ENCODE peak calls at places on chromosomes 7 and 10, in nine cellular contexts. One of them, this sample, is unnamed.

GRCh38 chr10:71124921-71125748 is 87.2 kb upstream of the UNC5B start:
- DNase-seq in HT1080: no peak
- DNase-seq in iris pigment epithelial cell: no peak
- DNase-seq in AML-193: no peak
- DNase-seq in head of caudate nucleus: no peak
- DNase-seq in NCI-H1105: no peak
- DNase-seq in prostate gland: no peak
- DNase-seq in ovary: no peak
- DNase-seq in psoas muscle: no peak
- DNase-seq in this sample: no peak

GRCh38 chr7:34163956-34164355 is 258.6 kb downstream of the BMPER start:
- DNase-seq in HT1080: no peak
- DNase-seq in iris pigment epithelial cell: no peak
- DNase-seq in AML-193: no peak
- DNase-seq in head of caudate nucleus: peak; percentile 69
- DNase-seq in NCI-H1105: no peak
- DNase-seq in prostate gland: no peak
- DNase-seq in ovary: no peak
- DNase-seq in psoas muscle: no peak
- DNase-seq in this sample: no peak

GRCh38 chr10:50384839-50385238 is 133.5 kb upstream of the ASAH2 start:
- DNase-seq in HT1080: no peak
- DNase-seq in iris pigment epithelial cell: no peak
- DNase-seq in AML-193: no peak
- DNase-seq in head of caudate nucleus: no peak
- DNase-seq in NCI-H1105: no peak
- DNase-seq in prostate gland: no peak
- DNase-seq in ovary: no peak
- DNase-seq in psoas muscle: no peak
- DNase-seq in this sample: no peak

GRCh38 chr7:87567052-87567451 is 33.6 kb downstream of the ABCB1 start:
- DNase-seq in HT1080: no peak
- DNase-seq in iris pigment epithelial cell: peak; percentile 29
- DNase-seq in AML-193: no peak
- DNase-seq in head of caudate nucleus: no peak
- DNase-seq in NCI-H1105: no peak
- DNase-seq in prostate gland: no peak
- DNase-seq in ovary: no peak
- DNase-seq in psoas muscle: no peak
- DNase-seq in this sample: no peak

GRCh38 chr10:131137223-131137622 is 174.3 kb downstream of the TCERG1L start:
- DNase-seq in HT1080: no peak
- DNase-seq in iris pigment epithelial cell: no peak
- DNase-seq in AML-193: no peak
- DNase-seq in head of caudate nucleus: no peak
- DNase-seq in NCI-H1105: no peak
- DNase-seq in prostate gland: no peak
- DNase-seq in ovary: no peak
- DNase-seq in psoas muscle: no peak
- DNase-seq in this sample: no peak

GRCh38 chr10:62726142-62726541 is 78.4 kb upstream of the ADO start:
- DNase-seq in HT1080: no peak
- DNase-seq in iris pigment epithelial cell: no peak
- DNase-seq in AML-193: no peak
- DNase-seq in head of caudate nucleus: no peak
- DNase-seq in NCI-H1105: no peak
- DNase-seq in prostate gland: no peak
- DNase-seq in ovary: no peak
- DNase-seq in psoas muscle: no peak
- DNase-seq in this sample: no peak

GRCh38 chr7:126791306-126791705 is 461.4 kb downstream of the GRM8 start:
- DNase-seq in HT1080: peak; percentile 74
- DNase-seq in iris pigment epithelial cell: peak; percentile 7
- DNase-seq in AML-193: no peak
- DNase-seq in head of caudate nucleus: no peak
- DNase-seq in NCI-H1105: no peak
- DNase-seq in prostate gland: no peak
- DNase-seq in ovary: no peak
- DNase-seq in psoas muscle: no peak
- DNase-seq in this sample: no peak

GRCh38 chr10:52172581-52172980 is 141.5 kb upstream of the DKK1 start:
- DNase-seq in HT1080: no peak
- DNase-seq in iris pigment epithelial cell: peak; percentile 5
- DNase-seq in AML-193: no peak
- DNase-seq in head of caudate nucleus: no peak
- DNase-seq in NCI-H1105: no peak
- DNase-seq in prostate gland: no peak
- DNase-seq in ovary: no peak
- DNase-seq in psoas muscle: no peak
- DNase-seq in this sample: no peak

GRCh38 chr7:74101061-74101681 is 17.6 kb downstream of the LIMK1 start:
- DNase-seq in HT1080: no peak
- DNase-seq in iris pigment epithelial cell: no peak
- DNase-seq in AML-193: no peak
- DNase-seq in head of caudate nucleus: no peak
- DNase-seq in NCI-H1105: no peak
- DNase-seq in prostate gland: no peak
- DNase-seq in ovary: no peak
- DNase-seq in psoas muscle: peak; percentile 66
- DNase-seq in this sample: no peak

GRCh38 chr7:5396999-5397656 is 26.5 kb downstream of the TNRC18 start:
- DNase-seq in HT1080: peak; percentile 99
- DNase-seq in iris pigment epithelial cell: peak; percentile 95
- DNase-seq in AML-193: peak; percentile 97
- DNase-seq in head of caudate nucleus: peak; percentile 63
- DNase-seq in NCI-H1105: no peak
- DNase-seq in prostate gland: peak; percentile 94
- DNase-seq in ovary: peak; percentile 59
- DNase-seq in psoas muscle: peak; percentile 92
- DNase-seq in this sample: no peak

GRCh38 chr10:67550838-67551402 is 145.1 kb downstream of the CTNNA3 start:
- DNase-seq in HT1080: no peak
- DNase-seq in iris pigment epithelial cell: no peak
- DNase-seq in AML-193: no peak
- DNase-seq in head of caudate nucleus: no peak
- DNase-seq in NCI-H1105: no peak
- DNase-seq in prostate gland: no peak
- DNase-seq in ovary: no peak
- DNase-seq in psoas muscle: no peak
- DNase-seq in this sample: no peak

GRCh38 chr7:35758421-35758820 is 42.4 kb upstream of the SEPTIN7 start:
- DNase-seq in HT1080: no peak
- DNase-seq in iris pigment epithelial cell: no peak
- DNase-seq in AML-193: no peak
- DNase-seq in head of caudate nucleus: no peak
- DNase-seq in NCI-H1105: no peak
- DNase-seq in prostate gland: no peak
- DNase-seq in ovary: no peak
- DNase-seq in psoas muscle: no peak
- DNase-seq in this sample: no peak

GRCh38 chr7:105738133-105738532 is 138.3 kb downstream of the ATXN7L1 start:
- DNase-seq in HT1080: no peak
- DNase-seq in iris pigment epithelial cell: no peak
- DNase-seq in AML-193: no peak
- DNase-seq in head of caudate nucleus: no peak
- DNase-seq in NCI-H1105: no peak
- DNase-seq in prostate gland: no peak
- DNase-seq in ovary: no peak
- DNase-seq in psoas muscle: no peak
- DNase-seq in this sample: no peak

GRCh38 chr7:32586291-32587221 is 91.3 kb downstream of the AVL9 start:
- DNase-seq in HT1080: peak; percentile 82
- DNase-seq in iris pigment epithelial cell: peak; percentile 98
- DNase-seq in AML-193: peak; percentile 79
- DNase-seq in head of caudate nucleus: no peak
- DNase-seq in NCI-H1105: no peak
- DNase-seq in prostate gland: no peak
- DNase-seq in ovary: no peak
- DNase-seq in psoas muscle: no peak
- DNase-seq in this sample: no peak

GRCh38 chr7:33334349-33334748 is 205.0 kb downstream of the BBS9 start:
- DNase-seq in HT1080: peak; percentile 16
- DNase-seq in iris pigment epithelial cell: peak; percentile 7
- DNase-seq in AML-193: no peak
- DNase-seq in head of caudate nucleus: no peak
- DNase-seq in NCI-H1105: peak; percentile 21
- DNase-seq in prostate gland: peak; percentile 4
- DNase-seq in ovary: no peak
- DNase-seq in psoas muscle: no peak
- DNase-seq in this sample: peak; percentile 20

GRCh38 chr7:1019255-1019785 is 25.0 kb upstream of the GPR146 start:
- DNase-seq in HT1080: no peak
- DNase-seq in iris pigment epithelial cell: no peak
- DNase-seq in AML-193: no peak
- DNase-seq in head of caudate nucleus: no peak
- DNase-seq in NCI-H1105: no peak
- DNase-seq in prostate gland: no peak
- DNase-seq in ovary: no peak
- DNase-seq in psoas muscle: peak; percentile 39
- DNase-seq in this sample: no peak

GRCh38 chr7:101087334-101088068 is 2.2 kb downstream of the TRIM56 start:
- DNase-seq in HT1080: no peak
- DNase-seq in iris pigment epithelial cell: no peak
- DNase-seq in AML-193: no peak
- DNase-seq in head of caudate nucleus: no peak
- DNase-seq in NCI-H1105: no peak
- DNase-seq in prostate gland: peak; percentile 15
- DNase-seq in ovary: no peak
- DNase-seq in psoas muscle: no peak
- DNase-seq in this sample: no peak

GRCh38 chr10:124520553-124521428 is 59.2 kb downstream of the LHPP start:
- DNase-seq in HT1080: no peak
- DNase-seq in iris pigment epithelial cell: peak; percentile 40
- DNase-seq in AML-193: no peak
- DNase-seq in head of caudate nucleus: no peak
- DNase-seq in NCI-H1105: no peak
- DNase-seq in prostate gland: no peak
- DNase-seq in ovary: no peak
- DNase-seq in psoas muscle: peak; percentile 28
- DNase-seq in this sample: no peak

GRCh38 chr7:128152721-128153120 is 88.4 kb upstream of the LEP start:
- DNase-seq in HT1080: no peak
- DNase-seq in iris pigment epithelial cell: no peak
- DNase-seq in AML-193: no peak
- DNase-seq in head of caudate nucleus: no peak
- DNase-seq in NCI-H1105: no peak
- DNase-seq in prostate gland: no peak
- DNase-seq in ovary: no peak
- DNase-seq in psoas muscle: no peak
- DNase-seq in this sample: no peak

GRCh38 chr10:49367600-49367999 is 28.3 kb downstream of the DRGX start:
- DNase-seq in HT1080: peak; percentile 17
- DNase-seq in iris pigment epithelial cell: no peak
- DNase-seq in AML-193: no peak
- DNase-seq in head of caudate nucleus: no peak
- DNase-seq in NCI-H1105: no peak
- DNase-seq in prostate gland: no peak
- DNase-seq in ovary: no peak
- DNase-seq in psoas muscle: no peak
- DNase-seq in this sample: no peak

GRCh38 chr7:135976312-135977019 is 693 bp downstream of the MTPN start:
- DNase-seq in HT1080: no peak
- DNase-seq in iris pigment epithelial cell: peak; percentile 9
- DNase-seq in AML-193: no peak
- DNase-seq in head of caudate nucleus: peak; percentile 16
- DNase-seq in NCI-H1105: no peak
- DNase-seq in prostate gland: no peak
- DNase-seq in ovary: no peak
- DNase-seq in psoas muscle: peak; percentile 39
- DNase-seq in this sample: peak; percentile 42

GRCh38 chr7:139830292-139830691 is 1.2 kb downstream of the TBXAS1 start:
- DNase-seq in HT1080: no peak
- DNase-seq in iris pigment epithelial cell: peak; percentile 51
- DNase-seq in AML-193: no peak
- DNase-seq in head of caudate nucleus: no peak
- DNase-seq in NCI-H1105: no peak
- DNase-seq in prostate gland: no peak
- DNase-seq in ovary: no peak
- DNase-seq in psoas muscle: no peak
- DNase-seq in this sample: no peak

GRCh38 chr10:52256832-52257691 is 57.0 kb upstream of the DKK1 start:
- DNase-seq in HT1080: peak; percentile 46
- DNase-seq in iris pigment epithelial cell: peak; percentile 51
- DNase-seq in AML-193: no peak
- DNase-seq in head of caudate nucleus: no peak
- DNase-seq in NCI-H1105: no peak
- DNase-seq in prostate gland: no peak
- DNase-seq in ovary: no peak
- DNase-seq in psoas muscle: no peak
- DNase-seq in this sample: no peak

GRCh38 chr10:113540845-113541553 is 11.9 kb upstream of the HABP2 start:
- DNase-seq in HT1080: no peak
- DNase-seq in iris pigment epithelial cell: no peak
- DNase-seq in AML-193: no peak
- DNase-seq in head of caudate nucleus: no peak
- DNase-seq in NCI-H1105: no peak
- DNase-seq in prostate gland: no peak
- DNase-seq in ovary: no peak
- DNase-seq in psoas muscle: no peak
- DNase-seq in this sample: no peak

GRCh38 chr7:73971701-73972341 is 56.2 kb upstream of the ELN start:
- DNase-seq in HT1080: no peak
- DNase-seq in iris pigment epithelial cell: no peak
- DNase-seq in AML-193: no peak
- DNase-seq in head of caudate nucleus: no peak
- DNase-seq in NCI-H1105: no peak
- DNase-seq in prostate gland: no peak
- DNase-seq in ovary: no peak
- DNase-seq in psoas muscle: peak; percentile 34
- DNase-seq in this sample: no peak

GRCh38 chr7:142445019-142445686 is 187.3 kb upstream of the PRSS58 start:
- DNase-seq in HT1080: no peak
- DNase-seq in iris pigment epithelial cell: no peak
- DNase-seq in AML-193: peak; percentile 51
- DNase-seq in head of caudate nucleus: no peak
- DNase-seq in NCI-H1105: no peak
- DNase-seq in prostate gland: no peak
- DNase-seq in ovary: no peak
- DNase-seq in psoas muscle: no peak
- DNase-seq in this sample: no peak

GRCh38 chr10:18713077-18713476 is 53.8 kb downstream of the ARL5B start:
- DNase-seq in HT1080: peak; percentile 83
- DNase-seq in iris pigment epithelial cell: peak; percentile 95
- DNase-seq in AML-193: peak; percentile 1
- DNase-seq in head of caudate nucleus: no peak
- DNase-seq in NCI-H1105: no peak
- DNase-seq in prostate gland: no peak
- DNase-seq in ovary: no peak
- DNase-seq in psoas muscle: no peak
- DNase-seq in this sample: no peak

GRCh38 chr7:3042861-3043489 is 692 bp downstream of the CARD11 start:
- DNase-seq in HT1080: no peak
- DNase-seq in iris pigment epithelial cell: no peak
- DNase-seq in AML-193: no peak
- DNase-seq in head of caudate nucleus: no peak
- DNase-seq in NCI-H1105: no peak
- DNase-seq in prostate gland: no peak
- DNase-seq in ovary: no peak
- DNase-seq in psoas muscle: no peak
- DNase-seq in this sample: no peak

GRCh38 chr7:96135241-96135640 is 186.7 kb downstream of the SLC25A13 start:
- DNase-seq in HT1080: no peak
- DNase-seq in iris pigment epithelial cell: no peak
- DNase-seq in AML-193: no peak
- DNase-seq in head of caudate nucleus: no peak
- DNase-seq in NCI-H1105: no peak
- DNase-seq in prostate gland: no peak
- DNase-seq in ovary: no peak
- DNase-seq in psoas muscle: no peak
- DNase-seq in this sample: no peak

GRCh38 chr10:27349987-27350386 is 109.4 kb upstream of the ACBD5 start:
- DNase-seq in HT1080: no peak
- DNase-seq in iris pigment epithelial cell: no peak
- DNase-seq in AML-193: no peak
- DNase-seq in head of caudate nucleus: no peak
- DNase-seq in NCI-H1105: no peak
- DNase-seq in prostate gland: no peak
- DNase-seq in ovary: no peak
- DNase-seq in psoas muscle: no peak
- DNase-seq in this sample: no peak